ENCODE peak calls at places on chromosomes 7 and 10, in seven cellular contexts. U is lower lobe of right lung, F is epithelial cell of esophagus, J is A549, W is breast epithelium, P is body of pancreas, E is neural crest cell. V is an unnamed sample.

GRCh38 chr7:131110294-131111080 is 217.2 kb upstream of the MKLN1 start:
- DNase-seq in U (no peak), J (peak; percentile 73), W (peak; percentile 37), E (no peak), P (peak; percentile 27), F (no peak), V (no peak)

GRCh38 chr10:6027929-6028328 is 34.2 kb downstream of the IL2RA start:
- DNase-seq in P (no peak), F (no peak), U (no peak), J (no peak), W (no peak), E (no peak), V (no peak)

GRCh38 chr10:74151057-74151878 is at the start of gene ADK:
- DNase-seq in P (peak; percentile 100), F (peak; percentile 98), E (peak; percentile 100), J (peak; percentile 97), U (peak; percentile 100), W (peak; percentile 99), V (peak; percentile 99)

GRCh38 chr7:97818066-97818663 is 54.0 kb downstream of the ASNS start:
- DNase-seq in J (no peak), U (no peak), P (no peak), W (no peak), F (no peak), E (no peak), V (no peak)

GRCh38 chr7:49700841-49701240 is 72.6 kb upstream of the VWC2 start:
- DNase-seq in F (no peak), E (no peak), P (no peak), J (no peak), U (no peak), W (no peak), V (no peak)

GRCh38 chr10:123027861-123028260 is 19.1 kb downstream of the ACADSB start:
- DNase-seq in J (no peak), P (no peak), W (no peak), U (no peak), E (no peak), F (peak; percentile 32), V (no peak)

GRCh38 chr7:138004936-138005335 is 3.0 kb upstream of the CREB3L2 start:
- DNase-seq in P (no peak), E (no peak), U (no peak), W (no peak), J (no peak), F (no peak), V (no peak)

GRCh38 chr7:41886257-41886905 is 183.5 kb upstream of the INHBA start:
- DNase-seq in F (peak; percentile 65), P (peak; percentile 56), E (no peak), U (no peak), W (peak; percentile 24), J (no peak), V (no peak)

GRCh38 chr10:11328264-11329054 is 283.0 kb downstream of the USP6NL start:
- DNase-seq in W (no peak), F (peak; percentile 62), J (no peak), P (no peak), U (no peak), E (no peak), V (no peak)

GRCh38 chr7:26397326-26397725 is 105.7 kb downstream of the SNX10 start:
- DNase-seq in W (no peak), P (peak; percentile 21), F (no peak), E (no peak), J (no peak), U (no peak), V (no peak)

GRCh38 chr7:40873248-40873647 is 738.4 kb downstream of the SUGCT start:
- DNase-seq in E (no peak), U (no peak), J (no peak), W (no peak), F (no peak), P (no peak), V (no peak)

GRCh38 chr10:61628875-61629513 is 33.7 kb upstream of the CABCOCO1 start:
- DNase-seq in P (no peak), U (no peak), F (peak; percentile 94), J (peak; percentile 88), W (peak; percentile 18), E (no peak), V (no peak)

GRCh38 chr10:91604462-91604935 is 28.4 kb downstream of the PPP1R3C start:
- DNase-seq in F (no peak), W (no peak), U (no peak), E (no peak), P (no peak), J (no peak), V (no peak)
- TF ChIP-seq CTCF in F (no peak), W (no peak), U (no peak), E (peak; percentile 44), P (peak; percentile 8), J (no peak), V (no peak)

GRCh38 chr7:78095549-78095948 is 297.0 kb downstream of the PHTF2 start:
- DNase-seq in E (no peak), U (no peak), J (no peak), P (no peak), W (no peak), F (peak; percentile 25), V (no peak)

GRCh38 chr7:78090616-78091015 is 292.0 kb downstream of the PHTF2 start:
- DNase-seq in U (no peak), P (no peak), F (peak; percentile 24), J (peak; percentile 7), E (no peak), W (no peak), V (no peak)
- TF ChIP-seq CTCF in U (no peak), P (no peak), F (peak; percentile 46), J (no peak), E (no peak), W (no peak), V (no peak)

DNA sequence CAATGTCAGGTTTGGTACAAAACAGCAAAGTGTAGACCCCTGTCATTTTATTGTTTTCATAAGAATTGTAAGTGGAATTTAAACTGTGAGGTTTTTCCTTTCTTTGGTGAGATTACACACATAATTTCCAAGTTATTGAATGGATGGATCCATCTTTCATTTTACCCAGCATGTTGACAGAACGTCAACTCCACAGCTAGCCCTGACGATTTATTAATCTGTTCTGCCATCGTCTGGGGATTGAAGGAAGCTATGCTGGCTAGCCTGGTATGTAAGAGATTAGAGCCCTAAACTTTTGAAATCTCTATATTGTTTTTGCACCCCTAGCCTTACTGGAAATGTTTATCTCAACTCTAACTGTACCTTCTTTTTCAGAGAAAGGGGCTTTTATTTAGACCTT is 8.6 kb downstream of the WNT16 start:
- DNase-seq in W (no peak), J (no peak), F (peak; percentile 50), U (no peak), P (no peak), E (no peak), V (no peak)
- TF ChIP-seq CTCF in W (no peak), J (peak; percentile 10), F (peak; percentile 55), U (no peak), P (no peak), E (no peak), V (no peak)

GRCh38 chr7:37193775-37194135 is 254.9 kb downstream of the ELMO1 start:
- DNase-seq in F (no peak), E (no peak), P (no peak), J (no peak), U (no peak), W (no peak), V (no peak)
- TF ChIP-seq CTCF in F (no peak), E (no peak), P (no peak), J (no peak), U (no peak), W (no peak), V (no peak)

GRCh38 chr10:71940752-71941151 is 23.4 kb upstream of the CHST3 start:
- DNase-seq in J (no peak), P (no peak), F (no peak), W (no peak), U (no peak), E (no peak), V (no peak)

GRCh38 chr10:71941318-71941717 is 22.9 kb upstream of the CHST3 start:
- DNase-seq in W (no peak), P (no peak), J (no peak), U (no peak), F (no peak), E (no peak), V (no peak)

GRCh38 chr10:71939304-71939703 is 24.9 kb upstream of the CHST3 start:
- DNase-seq in J (no peak), P (no peak), U (peak; percentile 51), E (no peak), W (no peak), F (no peak), V (no peak)

GRCh38 chr10:71938211-71938610 is 26.0 kb upstream of the CHST3 start:
- DNase-seq in J (no peak), W (no peak), P (no peak), U (no peak), F (no peak), E (no peak), V (no peak)

GRCh38 chr10:71939861-71940474 is 24.2 kb upstream of the CHST3 start:
- DNase-seq in W (no peak), J (no peak), U (no peak), E (no peak), F (no peak), P (no peak), V (no peak)
- TF ChIP-seq CTCF in W (no peak), J (no peak), U (no peak), E (no peak), F (no peak), P (no peak), V (no peak)

GRCh38 chr10:987906-988666 is at the start of gene GTPBP4:
- DNase-seq in W (peak; percentile 96), F (peak; percentile 99), U (peak; percentile 99), E (peak; percentile 88), J (peak; percentile 98), P (peak; percentile 99), V (peak; percentile 88)
- TF ChIP-seq CTCF in W (no peak), F (peak; percentile 7), U (peak; percentile 18), E (no peak), J (peak; percentile 53), P (no peak), V (no peak)

GRCh38 chr10:70283445-70284399 is at the start of gene NPFFR1:
- DNase-seq in J (no peak), U (no peak), F (no peak), P (no peak), E (no peak), W (no peak), V (no peak)
- TF ChIP-seq CTCF in J (no peak), U (no peak), F (no peak), P (no peak), E (no peak), W (no peak), V (no peak)

GRCh38 chr10:26728957-26729356 is 31.5 kb downstream of the PDSS1 start:
- DNase-seq in J (no peak), P (no peak), W (no peak), F (no peak), U (no peak), E (no peak), V (no peak)
- TF ChIP-seq CTCF in J (no peak), P (no peak), W (no peak), F (peak; percentile 5), U (no peak), E (no peak), V (no peak)

GRCh38 chr7:78400038-78400437 is 601.5 kb downstream of the PHTF2 start:
- DNase-seq in E (no peak), P (no peak), W (no peak), J (no peak), U (no peak), F (no peak), V (no peak)
- TF ChIP-seq CTCF in E (no peak), P (no peak), W (no peak), J (no peak), U (no peak), F (no peak), V (no peak)

V was measured in activated B cell treated with CpG ODN at 0.5 μM for 24 hours.